ENCODE peak calls at places on chromosomes 12 and 14, in nine cellular contexts. One of them, this sample, is unnamed.

GRCh38 chr12:87406926-87407325 is 622.3 kb downstream of the C12orf50 start:
- DNase-seq in mesendoderm: no peak
- DNase-seq in RWPE2: no peak
- DNase-seq in pancreas: no peak
- DNase-seq in ovary: no peak
- DNase-seq in osteoblast: no peak
- DNase-seq in left ventricle myocardium inferior: no peak
- DNase-seq in RWPE1: no peak
- DNase-seq in CD8-positive, alpha-beta memory T cell: no peak
- DNase-seq in this sample: no peak

GRCh38 chr14:90820958-90821357 is 4.7 kb upstream of the TTC7B start:
- DNase-seq in mesendoderm: no peak
- DNase-seq in RWPE2: no peak
- DNase-seq in pancreas: no peak
- DNase-seq in ovary: no peak
- DNase-seq in osteoblast: peak; percentile 95
- DNase-seq in left ventricle myocardium inferior: no peak
- DNase-seq in RWPE1: peak; percentile 86
- DNase-seq in CD8-positive, alpha-beta memory T cell: peak; percentile 77
- DNase-seq in this sample: no peak

GRCh38 chr14:52703225-52703624 is 3.8 kb upstream of the PSMC6 start:
- DNase-seq in mesendoderm: no peak
- DNase-seq in RWPE2: peak; percentile 85
- DNase-seq in pancreas: peak; percentile 52
- DNase-seq in ovary: no peak
- DNase-seq in osteoblast: peak; percentile 95
- DNase-seq in left ventricle myocardium inferior: no peak
- DNase-seq in RWPE1: peak; percentile 80
- DNase-seq in CD8-positive, alpha-beta memory T cell: no peak
- DNase-seq in this sample: no peak

GRCh38 chr12:10276774-10277173 is 30.9 kb upstream of the KLRD1 start:
- DNase-seq in mesendoderm: no peak
- DNase-seq in RWPE2: no peak
- DNase-seq in pancreas: no peak
- DNase-seq in ovary: no peak
- DNase-seq in osteoblast: no peak
- DNase-seq in left ventricle myocardium inferior: no peak
- DNase-seq in RWPE1: no peak
- DNase-seq in CD8-positive, alpha-beta memory T cell: no peak
- DNase-seq in this sample: no peak

GRCh38 chr14:90693413-90693812 is 122.8 kb downstream of the TTC7B start:
- DNase-seq in mesendoderm: no peak
- DNase-seq in RWPE2: no peak
- DNase-seq in pancreas: no peak
- DNase-seq in ovary: no peak
- DNase-seq in osteoblast: no peak
- DNase-seq in left ventricle myocardium inferior: no peak
- DNase-seq in RWPE1: no peak
- DNase-seq in CD8-positive, alpha-beta memory T cell: no peak
- DNase-seq in this sample: no peak

GRCh38 chr12:49632986-49633702 is 9.8 kb downstream of the PRPF40B start:
- DNase-seq in mesendoderm: no peak
- DNase-seq in RWPE2: no peak
- DNase-seq in pancreas: no peak
- DNase-seq in ovary: no peak
- DNase-seq in osteoblast: peak; percentile 81
- DNase-seq in left ventricle myocardium inferior: no peak
- DNase-seq in RWPE1: no peak
- DNase-seq in CD8-positive, alpha-beta memory T cell: no peak
- DNase-seq in this sample: no peak

GRCh38 chr14:99768381-99768780 is 24.8 kb upstream of the EML1 start:
- DNase-seq in mesendoderm: peak; percentile 31
- DNase-seq in RWPE2: no peak
- DNase-seq in pancreas: no peak
- DNase-seq in ovary: no peak
- DNase-seq in osteoblast: peak; percentile 86
- DNase-seq in left ventricle myocardium inferior: no peak
- DNase-seq in RWPE1: no peak
- DNase-seq in CD8-positive, alpha-beta memory T cell: no peak
- DNase-seq in this sample: no peak

GRCh38 chr14:102187044-102187443 is 47.3 kb downstream of the WDR20 start:
- DNase-seq in mesendoderm: no peak
- DNase-seq in RWPE2: no peak
- DNase-seq in pancreas: no peak
- DNase-seq in ovary: no peak
- DNase-seq in osteoblast: peak; percentile 87
- DNase-seq in left ventricle myocardium inferior: no peak
- DNase-seq in RWPE1: peak; percentile 69
- DNase-seq in CD8-positive, alpha-beta memory T cell: no peak
- DNase-seq in this sample: no peak

GRCh38 chr12:9260931-9261330 is 52.7 kb upstream of the PZP start:
- DNase-seq in mesendoderm: no peak
- DNase-seq in RWPE2: no peak
- DNase-seq in pancreas: no peak
- DNase-seq in ovary: no peak
- DNase-seq in osteoblast: no peak
- DNase-seq in left ventricle myocardium inferior: no peak
- DNase-seq in RWPE1: no peak
- DNase-seq in CD8-positive, alpha-beta memory T cell: no peak
- DNase-seq in this sample: no peak

GRCh38 chr14:86673523-86673969 is 1143.6 kb downstream of the FLRT2 start:
- DNase-seq in mesendoderm: peak; percentile 22
- DNase-seq in RWPE2: peak; percentile 49
- DNase-seq in pancreas: peak; percentile 9
- DNase-seq in ovary: no peak
- DNase-seq in osteoblast: no peak
- DNase-seq in left ventricle myocardium inferior: no peak
- DNase-seq in RWPE1: peak; percentile 34
- DNase-seq in CD8-positive, alpha-beta memory T cell: no peak
- DNase-seq in this sample: no peak

GRCh38 chr14:61586539-61587396 is 108.5 kb upstream of the HIF1A start:
- DNase-seq in mesendoderm: no peak
- DNase-seq in RWPE2: no peak
- DNase-seq in pancreas: no peak
- DNase-seq in ovary: no peak
- DNase-seq in osteoblast: peak; percentile 65
- DNase-seq in left ventricle myocardium inferior: no peak
- DNase-seq in RWPE1: peak; percentile 32
- DNase-seq in CD8-positive, alpha-beta memory T cell: no peak
- DNase-seq in this sample: no peak

GRCh38 chr12:18965210-18965609 is 164.3 kb upstream of the PLEKHA5 start:
- DNase-seq in mesendoderm: peak; percentile 9
- DNase-seq in RWPE2: no peak
- DNase-seq in pancreas: no peak
- DNase-seq in ovary: no peak
- DNase-seq in osteoblast: no peak
- DNase-seq in left ventricle myocardium inferior: no peak
- DNase-seq in RWPE1: no peak
- DNase-seq in CD8-positive, alpha-beta memory T cell: no peak
- DNase-seq in this sample: no peak

GRCh38 chr12:101305226-101305779 is 25.4 kb downstream of the UTP20 start:
- DNase-seq in mesendoderm: no peak
- DNase-seq in RWPE2: no peak
- DNase-seq in pancreas: no peak
- DNase-seq in ovary: no peak
- DNase-seq in osteoblast: no peak
- DNase-seq in left ventricle myocardium inferior: no peak
- DNase-seq in RWPE1: peak; percentile 8
- DNase-seq in CD8-positive, alpha-beta memory T cell: no peak
- DNase-seq in this sample: no peak

GRCh38 chr12:25830456-25830855 is 128.0 kb upstream of the RASSF8 start:
- DNase-seq in mesendoderm: no peak
- DNase-seq in RWPE2: no peak
- DNase-seq in pancreas: no peak
- DNase-seq in ovary: no peak
- DNase-seq in osteoblast: no peak
- DNase-seq in left ventricle myocardium inferior: no peak
- DNase-seq in RWPE1: no peak
- DNase-seq in CD8-positive, alpha-beta memory T cell: no peak
- DNase-seq in this sample: no peak

GRCh38 chr12:104788848-104789271 is 169.2 kb downstream of the SLC41A2 start:
- DNase-seq in mesendoderm: peak; percentile 90
- DNase-seq in RWPE2: no peak
- DNase-seq in pancreas: no peak
- DNase-seq in ovary: no peak
- DNase-seq in osteoblast: no peak
- DNase-seq in left ventricle myocardium inferior: no peak
- DNase-seq in RWPE1: no peak
- DNase-seq in CD8-positive, alpha-beta memory T cell: no peak
- DNase-seq in this sample: no peak
- H3K27ac ChIP-seq in mesendoderm: no peak overlapping the region
- H3K27ac ChIP-seq in RWPE2: no peak overlapping the region
- H3K27ac ChIP-seq in pancreas: no peak overlapping the region
- H3K27ac ChIP-seq in ovary: no peak overlapping the region
- H3K27ac ChIP-seq in osteoblast: no peak overlapping the region
- H3K27ac ChIP-seq in left ventricle myocardium inferior: no peak overlapping the region
- H3K27ac ChIP-seq in RWPE1: no peak overlapping the region
- H3K27ac ChIP-seq in CD8-positive, alpha-beta memory T cell: no peak overlapping the region
- H3K27ac ChIP-seq in this sample: no peak overlapping the region

GRCh38 chr14:29649170-29649569 is 278.5 kb downstream of the PRKD1 start:
- DNase-seq in mesendoderm: no peak
- DNase-seq in RWPE2: no peak
- DNase-seq in pancreas: no peak
- DNase-seq in ovary: no peak
- DNase-seq in osteoblast: no peak
- DNase-seq in left ventricle myocardium inferior: no peak
- DNase-seq in RWPE1: no peak
- DNase-seq in CD8-positive, alpha-beta memory T cell: no peak
- DNase-seq in this sample: no peak

GRCh38 chr14:29652586-29652985 is 275.1 kb downstream of the PRKD1 start:
- DNase-seq in mesendoderm: no peak
- DNase-seq in RWPE2: no peak
- DNase-seq in pancreas: no peak
- DNase-seq in ovary: no peak
- DNase-seq in osteoblast: no peak
- DNase-seq in left ventricle myocardium inferior: no peak
- DNase-seq in RWPE1: no peak
- DNase-seq in CD8-positive, alpha-beta memory T cell: no peak
- DNase-seq in this sample: no peak

GRCh38 chr14:29653303-29653702 is 274.3 kb downstream of the PRKD1 start:
- DNase-seq in mesendoderm: no peak
- DNase-seq in RWPE2: no peak
- DNase-seq in pancreas: no peak
- DNase-seq in ovary: no peak
- DNase-seq in osteoblast: no peak
- DNase-seq in left ventricle myocardium inferior: no peak
- DNase-seq in RWPE1: no peak
- DNase-seq in CD8-positive, alpha-beta memory T cell: no peak
- DNase-seq in this sample: no peak

GRCh38 chr14:29648045-29648444 is 279.6 kb downstream of the PRKD1 start:
- DNase-seq in mesendoderm: peak; percentile 11
- DNase-seq in RWPE2: no peak
- DNase-seq in pancreas: no peak
- DNase-seq in ovary: no peak
- DNase-seq in osteoblast: no peak
- DNase-seq in left ventricle myocardium inferior: no peak
- DNase-seq in RWPE1: no peak
- DNase-seq in CD8-positive, alpha-beta memory T cell: no peak
- DNase-seq in this sample: no peak

DNA sequence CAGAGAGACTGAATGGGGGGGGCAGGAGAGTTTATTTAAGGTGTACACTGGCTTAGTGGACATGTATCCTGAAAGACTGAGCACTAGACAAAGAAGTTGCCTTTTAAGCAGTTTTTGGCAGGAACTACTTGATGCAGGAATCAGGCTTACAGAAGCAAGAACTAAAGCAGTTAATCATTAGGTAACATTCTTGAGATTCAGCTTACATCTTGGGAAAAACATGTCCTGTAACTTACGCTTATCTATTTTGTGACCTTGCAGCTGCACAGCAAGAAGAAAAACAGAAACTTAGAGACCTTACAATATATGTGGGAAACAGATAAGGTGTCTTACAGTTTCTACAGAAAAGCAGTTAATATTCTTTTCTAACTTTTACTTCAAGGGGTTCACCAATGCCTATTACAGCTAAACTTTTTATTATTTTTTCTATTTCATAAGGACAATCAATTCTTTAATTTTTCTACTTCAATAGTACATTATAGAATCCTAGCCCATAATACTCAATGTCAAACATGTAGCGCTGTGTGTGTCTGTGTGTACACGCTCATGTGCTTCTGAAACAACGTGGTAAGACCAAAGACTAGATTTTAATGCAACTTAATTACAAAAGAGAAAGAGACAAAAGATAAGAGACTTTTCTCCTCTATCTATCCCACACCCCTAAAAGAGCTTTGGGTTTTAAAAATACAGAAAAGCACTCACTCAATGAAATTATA is 276.9 kb downstream of the PRKD1 start:
- DNase-seq in mesendoderm: no peak
- DNase-seq in RWPE2: no peak
- DNase-seq in pancreas: no peak
- DNase-seq in ovary: no peak
- DNase-seq in osteoblast: no peak
- DNase-seq in left ventricle myocardium inferior: no peak
- DNase-seq in RWPE1: no peak
- DNase-seq in CD8-positive, alpha-beta memory T cell: no peak
- DNase-seq in this sample: no peak
- H3K27ac ChIP-seq in mesendoderm: no peak overlapping the region
- H3K27ac ChIP-seq in RWPE2: no peak overlapping the region
- H3K27ac ChIP-seq in pancreas: no peak overlapping the region
- H3K27ac ChIP-seq in ovary: no peak overlapping the region
- H3K27ac ChIP-seq in osteoblast: no peak overlapping the region
- H3K27ac ChIP-seq in left ventricle myocardium inferior: no peak overlapping the region
- H3K27ac ChIP-seq in RWPE1: no peak overlapping the region
- H3K27ac ChIP-seq in CD8-positive, alpha-beta memory T cell: peak overlapping the region; percentile 14
- H3K27ac ChIP-seq in this sample: no peak overlapping the region

GRCh38 chr12:53551889-53552291 is 44.6 kb upstream of the NPFF start:
- DNase-seq in mesendoderm: no peak
- DNase-seq in RWPE2: no peak
- DNase-seq in pancreas: no peak
- DNase-seq in ovary: no peak
- DNase-seq in osteoblast: no peak
- DNase-seq in left ventricle myocardium inferior: no peak
- DNase-seq in RWPE1: no peak
- DNase-seq in CD8-positive, alpha-beta memory T cell: no peak
- DNase-seq in this sample: no peak
- H3K27ac ChIP-seq in mesendoderm: no peak overlapping the region
- H3K27ac ChIP-seq in RWPE2: no peak overlapping the region
- H3K27ac ChIP-seq in pancreas: no peak overlapping the region
- H3K27ac ChIP-seq in ovary: no peak overlapping the region
- H3K27ac ChIP-seq in osteoblast: no peak overlapping the region
- H3K27ac ChIP-seq in left ventricle myocardium inferior: no peak overlapping the region
- H3K27ac ChIP-seq in RWPE1: no peak overlapping the region
- H3K27ac ChIP-seq in CD8-positive, alpha-beta memory T cell: no peak overlapping the region
- H3K27ac ChIP-seq in this sample: no peak overlapping the region

DNA sequence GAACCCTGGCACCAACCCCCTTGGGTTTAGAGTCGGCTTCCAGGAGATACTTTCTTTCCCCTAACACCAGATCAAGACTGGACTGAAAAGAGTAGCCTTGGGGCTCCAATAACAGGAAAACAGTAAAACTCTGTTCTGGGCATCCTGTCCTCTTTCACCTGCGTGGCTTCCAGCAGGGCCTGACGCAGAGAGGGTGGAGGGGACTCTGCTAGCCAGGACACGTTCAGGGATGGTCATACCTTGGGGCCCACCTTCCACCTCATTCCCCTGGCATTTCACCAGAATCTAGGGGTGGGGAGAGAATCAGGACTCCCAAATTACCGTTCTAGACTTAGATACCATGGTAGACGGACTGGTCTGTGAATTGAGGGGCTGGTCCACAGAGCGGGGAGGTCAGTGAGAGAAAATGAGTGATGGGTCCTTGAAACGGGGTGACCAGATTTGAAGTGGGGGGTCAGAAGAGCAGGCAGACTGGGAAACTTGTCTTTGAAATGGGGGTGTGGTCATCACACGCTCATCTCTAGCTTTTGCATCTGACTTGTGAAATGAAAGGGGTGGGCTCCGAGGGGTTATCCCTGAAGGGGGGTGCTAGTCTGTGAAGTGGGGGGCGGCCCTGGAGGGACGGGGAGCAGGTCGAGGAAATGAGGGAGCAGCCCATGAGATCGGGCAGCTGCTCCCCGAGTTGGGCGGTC is 873 bp downstream of the PXN start:
- DNase-seq in mesendoderm: no peak
- DNase-seq in RWPE2: peak; percentile 90
- DNase-seq in pancreas: no peak
- DNase-seq in ovary: no peak
- DNase-seq in osteoblast: no peak
- DNase-seq in left ventricle myocardium inferior: no peak
- DNase-seq in RWPE1: peak; percentile 89
- DNase-seq in CD8-positive, alpha-beta memory T cell: no peak
- DNase-seq in this sample: no peak
- H3K27ac ChIP-seq in mesendoderm: no peak overlapping the region
- H3K27ac ChIP-seq in RWPE2: peak overlapping the region; percentile 100
- H3K27ac ChIP-seq in pancreas: peak overlapping the region; percentile 68
- H3K27ac ChIP-seq in ovary: peak overlapping the region; percentile 4
- H3K27ac ChIP-seq in osteoblast: peak overlapping the region; percentile 47
- H3K27ac ChIP-seq in left ventricle myocardium inferior: peak overlapping the region; percentile 96
- H3K27ac ChIP-seq in RWPE1: peak overlapping the region; percentile 96
- H3K27ac ChIP-seq in CD8-positive, alpha-beta memory T cell: peak overlapping the region; percentile 82
- H3K27ac ChIP-seq in this sample: no peak overlapping the region